ENCODE peak calls at places on chromosomes 13 and 19, in eight cellular contexts. W, D, U, Q, B, C, A and X are unnamed samples.
A peak's percentile ranks its signal among the peaks of the same experiment; 100 is the strongest.

GRCh38 chr13:111548805-111549204 is 228.4 kb downstream of the TEX29 start:
- DNase-seq in W (no peak), D (no peak), U (no peak), Q (no peak), B (no peak), C (no peak), A (no peak), X (no peak)

GRCh38 chr13:110454956-110455355 is 106.6 kb downstream of the RAB20 start:
- DNase-seq in W (no peak), D (no peak), U (no peak), Q (no peak), B (no peak), C (no peak), A (no peak), X (no peak)

GRCh38 chr13:62512194-62513141 is 1096.8 kb upstream of the PCDH20 start:
- DNase-seq in W (peak; percentile 47), D (no peak), U (peak; percentile 50), Q (peak; percentile 86), B (peak; percentile 55), C (peak; percentile 32), A (peak; percentile 23), X (peak; percentile 86)

GRCh38 chr13:67554746-67555452 is 324.8 kb upstream of the PCDH9 start:
- DNase-seq in W (no peak), D (no peak), U (no peak), Q (no peak), B (no peak), C (peak; percentile 76), A (no peak), X (no peak)

GRCh38 chr19:35736913-35737886 is 5.1 kb downstream of the IGFLR1 start:
- DNase-seq in W (no peak), D (no peak), U (no peak), Q (peak; percentile 67), B (no peak), C (no peak), A (no peak), X (no peak)

GRCh38 chr13:113919761-113920160 is 54.1 kb downstream of the C13orf46 start:
- DNase-seq in W (no peak), D (no peak), U (no peak), Q (no peak), B (no peak), C (no peak), A (no peak), X (no peak)

GRCh38 chr19:1923319-1923718 is 17.7 kb upstream of the CSNK1G2 start:
- DNase-seq in W (no peak), D (no peak), U (no peak), Q (peak; percentile 48), B (no peak), C (no peak), A (no peak), X (no peak)

GRCh38 chr19:7226749-7227148 is 67.5 kb downstream of the INSR start:
- DNase-seq in W (no peak), D (no peak), U (no peak), Q (no peak), B (no peak), C (no peak), A (peak; percentile 56), X (no peak)